ENCODE peak calls at places on chromosome 2, in seven cellular contexts. I is neural progenitor cell, D is epithelial cell of esophagus, S is psoas muscle, N is mammary epithelial cell, B is endothelial cell, Q is natural killer cell. X is an unnamed sample.
A peak's percentile ranks its signal among the peaks of the same experiment; 100 is the strongest.

GRCh38 chr2:134623046-134623445 is 95.8 kb downstream of the TMEM163 start:
- DNase-seq in D (no peak), I (no peak), N (no peak), S (no peak), Q (no peak), B (no peak), X (no peak)

GRCh38 chr2:236545814-236546480 is 23.7 kb upstream of the ACKR3 start:
- DNase-seq in I (no peak), N (no peak), B (no peak), S (no peak), Q (no peak), D (no peak), X (no peak)

GRCh38 chr2:182593394-182593707 is 122.7 kb upstream of the DNAJC10 start:
- DNase-seq in S (no peak), I (no peak), Q (no peak), D (peak; percentile 69), N (peak; percentile 52), B (no peak), X (no peak)

GRCh38 chr2:99317156-99317872 is 16.3 kb upstream of the LYG1 start:
- DNase-seq in Q (no peak), S (no peak), B (no peak), D (no peak), I (no peak), N (no peak), X (no peak)

GRCh38 chr2:190119257-190119656 is 56.7 kb upstream of the MSTN start:
- DNase-seq in Q (no peak), I (peak; percentile 59), N (no peak), D (no peak), B (peak; percentile 14), S (no peak), X (peak; percentile 64)

GRCh38 chr2:100470898-100471514 is 724 bp downstream of the NMS start:
- DNase-seq in S (no peak), B (peak; percentile 44), Q (no peak), D (peak; percentile 4), N (peak; percentile 11), I (peak; percentile 80), X (no peak)

GRCh38 chr2:138779451-138780440 is at the start of gene NXPH2:
- DNase-seq in B (peak; percentile 42), D (no peak), I (peak; percentile 79), Q (no peak), S (no peak), N (peak; percentile 25), X (no peak)

GRCh38 chr2:70509565-70509964 is 44.1 kb downstream of the TGFA start:
- DNase-seq in D (peak; percentile 93), I (no peak), Q (no peak), S (no peak), B (no peak), N (no peak), X (no peak)

GRCh38 chr2:128732976-128733431 is 414.3 kb upstream of the HS6ST1 start:
- DNase-seq in S (no peak), D (peak; percentile 76), Q (no peak), I (no peak), N (peak; percentile 79), B (no peak), X (no peak)

GRCh38 chr2:32485399-32485798 is 128.6 kb downstream of the BIRC6 start:
- DNase-seq in I (no peak), Q (no peak), B (no peak), D (no peak), N (no peak), S (no peak), X (no peak)

GRCh38 chr2:203437516-203437915 is 97.6 kb downstream of the RAPH1 start:
- DNase-seq in D (no peak), B (no peak), N (no peak), Q (no peak), I (no peak), S (no peak), X (no peak)

GRCh38 chr2:66497706-66498596 is 63.0 kb downstream of the MEIS1 start:
- DNase-seq in S (no peak), Q (no peak), I (peak; percentile 54), N (no peak), D (no peak), B (no peak), X (no peak)

GRCh38 chr2:101770672-101771071 is 73.2 kb downstream of the MAP4K4 start:
- DNase-seq in S (no peak), N (peak; percentile 57), I (peak; percentile 69), D (peak; percentile 62), Q (no peak), B (peak; percentile 32), X (no peak)

GRCh38 chr2:173076557-173077345 is 1.1 kb downstream of the MAP3K20 start:
- DNase-seq in Q (no peak), B (peak; percentile 36), D (peak; percentile 63), N (peak; percentile 73), S (peak; percentile 75), I (peak; percentile 68), X (peak; percentile 71)

GRCh38 chr2:133986076-133986837 is 267.6 kb upstream of the MGAT5 start:
- DNase-seq in N (no peak), Q (no peak), S (no peak), I (no peak), B (no peak), D (peak; percentile 14), X (no peak)

GRCh38 chr2:198351647-198352046 is 547.3 kb downstream of the PLCL1 start:
- DNase-seq in I (no peak), S (no peak), D (no peak), Q (no peak), N (no peak), B (no peak), X (no peak)

GRCh38 chr2:134401081-134401497 is 147.2 kb downstream of the MGAT5 start:
- DNase-seq in N (no peak), I (no peak), S (peak; percentile 69), Q (no peak), B (no peak), D (no peak), X (peak; percentile 74)

GRCh38 chr2:232438051-232438450 is 17.9 kb upstream of the ALPI start:
- DNase-seq in S (peak; percentile 21), I (no peak), Q (no peak), B (no peak), N (no peak), D (no peak), X (no peak)

GRCh38 chr2:216535454-216535995 is 36.9 kb downstream of the RPL37A start:
- DNase-seq in D (peak; percentile 78), B (no peak), S (peak; percentile 68), N (peak; percentile 71), I (no peak), Q (no peak), X (peak; percentile 86)

GRCh38 chr2:100733344-100734187 is 86.4 kb upstream of the NPAS2 start:
- DNase-seq in S (peak; percentile 80), D (peak; percentile 57), I (peak; percentile 59), B (no peak), Q (no peak), N (peak; percentile 68), X (peak; percentile 51)

GRCh38 chr2:113098061-113098460 is 29.3 kb upstream of the IL1RN start:
- DNase-seq in S (no peak), D (no peak), I (no peak), B (no peak), Q (no peak), N (no peak), X (no peak)

GRCh38 chr2:109279243-109279860 is 150.3 kb downstream of the SH3RF3 start:
- DNase-seq in N (no peak), B (no peak), D (no peak), S (no peak), I (no peak), Q (no peak), X (no peak)

GRCh38 chr2:17780546-17780945 is 26.6 kb downstream of the GEN1 start:
- DNase-seq in I (no peak), N (no peak), S (no peak), B (no peak), D (no peak), Q (no peak), X (no peak)

GRCh38 chr2:55530539-55531081 is 11.1 kb downstream of the CFAP36 start:
- DNase-seq in Q (no peak), S (no peak), D (no peak), B (no peak), I (no peak), N (no peak), X (no peak)

DNA sequence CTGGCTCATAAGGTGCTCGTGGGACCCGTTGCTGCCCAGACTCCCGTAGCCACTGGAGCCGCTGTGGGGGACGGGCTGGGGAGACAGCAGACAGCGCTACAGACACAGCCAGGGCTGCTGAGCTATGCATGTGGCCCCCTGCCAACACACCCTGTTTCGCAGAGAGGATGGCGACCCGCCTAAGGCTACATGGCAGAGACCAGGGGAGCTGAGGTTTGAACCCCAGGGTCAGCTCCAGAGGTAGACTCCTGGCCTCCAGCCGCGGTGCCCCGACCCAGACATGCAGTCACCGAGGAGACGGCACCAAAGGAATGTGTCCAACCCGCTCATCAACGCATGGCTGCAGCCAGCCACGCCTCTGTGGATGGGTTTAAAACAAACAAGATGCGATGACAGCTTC is 21.0 kb upstream of the HES6 start:
- DNase-seq in D (no peak), B (no peak), S (peak; percentile 47), I (no peak), Q (no peak), N (no peak), X (no peak)
- TF ChIP-seq CTCF in D (no peak), B (no peak), S (no peak), I (no peak), Q (no peak), N (no peak), X (no peak)

GRCh38 chr2:96112501-96113366 is 3.6 kb downstream of the ADRA2B start:
- DNase-seq in D (no peak), I (no peak), B (no peak), N (no peak), S (no peak), Q (no peak), X (no peak)
- TF ChIP-seq CTCF in D (no peak), I (no peak), B (no peak), N (no peak), S (no peak), Q (no peak), X (no peak)

GRCh38 chr2:73101626-73102256 is 11.0 kb downstream of the RAB11FIP5 start:
- DNase-seq in Q (no peak), D (no peak), S (no peak), I (no peak), N (no peak), B (no peak), X (no peak)
- TF ChIP-seq CTCF in Q (no peak), D (no peak), S (no peak), I (no peak), N (no peak), B (no peak), X (no peak)

GRCh38 chr2:35931626-35932025 is 424.0 kb upstream of the CRIM1 start:
- DNase-seq in S (no peak), I (no peak), D (no peak), N (no peak), B (no peak), Q (no peak), X (no peak)
- TF ChIP-seq CTCF in S (no peak), I (no peak), D (no peak), N (no peak), B (no peak), Q (no peak), X (no peak)

X was measured in tibial artery.